ENCODE peak calls at places on chromosomes 6 and 20, in nine cellular contexts. J is esophagus muscularis mucosa, H is ovary, F is IMR-90, P is K562, Q is body of pancreas, Y is H1, B is tibial nerve, X is endothelial cell of umbilical vein. W is an unnamed sample.

GRCh38 chr6:6479706-6480250 is 108.7 kb upstream of the LY86 start:
- DNase-seq in X (no peak), B (no peak), H (no peak), J (peak), Y (no peak), P (no peak), Q (no peak), F (no peak), W (no peak)

GRCh38 chr20:44716309-44717106 is 1.3 kb downstream of the CCN5 start:
- DNase-seq in P (no peak), Y (no peak), H (peak), X (no peak), B (no peak), J (no peak), Q (no peak), F (no peak), W (peak)

GRCh38 chr6:13536796-13537526 is 37.4 kb upstream of the SIRT5 start:
- DNase-seq in H (no peak), P (no peak), J (no peak), Q (no peak), Y (no peak), B (no peak), X (no peak), F (no peak), W (no peak)

GRCh38 chr6:19880066-19880465 is 42.9 kb downstream of the ID4 start:
- DNase-seq in P (no peak), H (no peak), Y (no peak), J (no peak), X (no peak), Q (no peak), B (no peak), F (no peak), W (no peak)

GRCh38 chr6:168215121-168215808 is 104.3 kb downstream of the DACT2 start:
- DNase-seq in Y (no peak), F (no peak), X (no peak), B (no peak), H (no peak), P (no peak), J (no peak), Q (no peak), W (no peak)

GRCh38 chr6:9482030-9482731 is 932.7 kb downstream of the TFAP2A start:
- DNase-seq in B (no peak), X (peak), Y (no peak), H (no peak), J (no peak), F (peak), Q (no peak), P (no peak), W (no peak)

GRCh38 chr6:75611702-75612375 is 10.2 kb downstream of the SENP6 start:
- DNase-seq in P (no peak), H (no peak), X (no peak), F (peak), J (no peak), B (no peak), Y (no peak), Q (no peak), W (no peak)

GRCh38 chr20:46954490-46955038 is 59.9 kb downstream of the EYA2 start:
- DNase-seq in B (peak), F (peak), Q (no peak), P (no peak), J (no peak), H (no peak), X (no peak), Y (no peak), W (no peak)

GRCh38 chr6:81743649-81744048 is 8.8 kb downstream of the TENT5A start:
- DNase-seq in Q (no peak), Y (no peak), P (no peak), F (no peak), H (no peak), X (no peak), J (no peak), B (no peak), W (no peak)

GRCh38 chr6:130852844-130853554 is 25.8 kb downstream of the SMLR1 start:
- DNase-seq in X (no peak), Y (no peak), J (no peak), F (no peak), H (no peak), B (no peak), Q (no peak), P (no peak), W (no peak)

GRCh38 chr6:168050225-168050796 is 28.7 kb downstream of the FRMD1 start:
- DNase-seq in Q (no peak), F (no peak), J (no peak), Y (no peak), H (no peak), P (no peak), X (no peak), B (no peak), W (no peak)

GRCh38 chr20:44442298-44443070 is 33.2 kb upstream of the TTPAL start:
- DNase-seq in F (no peak), Y (no peak), P (no peak), B (no peak), X (no peak), Q (no peak), H (peak), J (no peak), W (peak)

GRCh38 chr6:166747644-166748595 is 120.9 kb upstream of the RPS6KA2 start:
- DNase-seq in H (no peak), X (no peak), F (no peak), P (no peak), J (no peak), Y (no peak), B (no peak), Q (no peak), W (no peak)

GRCh38 chr20:10429443-10429981 is 4.5 kb downstream of the MKKS start:
- DNase-seq in Y (no peak), P (no peak), J (no peak), F (no peak), Q (no peak), B (no peak), X (no peak), H (no peak), W (no peak)

GRCh38 chr20:50281831-50282591 is 91.4 kb downstream of the CEBPB start:
- DNase-seq in J (no peak), B (no peak), F (no peak), Q (no peak), Y (no peak), X (no peak), H (peak), P (peak), W (no peak)

GRCh38 chr20:49631856-49632418 is 64.0 kb upstream of the PTGIS start:
- DNase-seq in X (no peak), H (no peak), Y (no peak), J (no peak), P (no peak), F (no peak), Q (no peak), B (no peak), W (no peak)

GRCh38 chr6:73263570-73263909 is 544 bp upstream of the KHDC1 start:
- DNase-seq in B (no peak), X (no peak), H (no peak), P (peak), Q (no peak), J (no peak), F (no peak), Y (no peak), W (no peak)

DNA sequence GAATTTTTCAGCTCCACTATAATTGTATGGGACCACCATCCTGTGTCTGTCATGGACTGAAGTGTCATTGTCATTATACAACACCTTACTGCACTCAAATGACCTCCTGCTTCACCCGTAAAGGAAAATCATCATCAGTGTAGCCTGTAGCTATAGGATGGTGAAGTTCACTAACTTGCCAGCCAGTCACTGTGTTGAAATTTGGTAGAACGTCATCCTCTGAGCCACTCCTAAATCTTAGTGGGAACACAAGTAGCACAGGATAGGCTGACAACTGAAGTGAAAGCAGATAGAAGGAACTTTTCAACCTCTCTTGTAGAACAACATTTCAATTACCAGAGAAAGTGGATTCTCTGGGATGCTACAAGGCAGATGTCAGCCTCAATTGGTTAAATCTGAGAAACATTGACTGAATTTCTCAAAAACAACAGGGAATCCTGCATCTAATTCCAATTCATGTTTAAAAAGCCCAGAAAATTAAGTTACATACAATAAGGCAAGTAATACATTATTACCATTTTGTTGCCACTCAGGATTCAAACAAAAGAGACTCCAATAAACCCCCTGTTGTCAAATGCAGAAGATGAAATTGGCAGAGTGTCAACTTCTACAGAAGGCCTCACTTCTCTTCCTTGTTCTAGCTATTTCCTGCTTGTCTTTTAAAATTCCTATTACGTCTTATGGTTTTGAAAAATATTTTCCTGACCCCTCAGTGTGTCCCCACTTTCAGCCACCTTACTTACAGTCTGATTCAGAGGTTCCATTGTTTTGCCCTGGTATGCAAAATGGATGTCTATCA is 647.9 kb upstream of the AGPAT4 start:
- DNase-seq in Q (no peak), Y (no peak), H (no peak), J (no peak), P (no peak), X (no peak), B (no peak), F (no peak), W (no peak)
- H3K27ac ChIP-seq in Q (no peak), Y (no peak), H (no peak), J (no peak), P (no peak), X (peak), B (no peak), F (no peak), W (no peak)

DNA sequence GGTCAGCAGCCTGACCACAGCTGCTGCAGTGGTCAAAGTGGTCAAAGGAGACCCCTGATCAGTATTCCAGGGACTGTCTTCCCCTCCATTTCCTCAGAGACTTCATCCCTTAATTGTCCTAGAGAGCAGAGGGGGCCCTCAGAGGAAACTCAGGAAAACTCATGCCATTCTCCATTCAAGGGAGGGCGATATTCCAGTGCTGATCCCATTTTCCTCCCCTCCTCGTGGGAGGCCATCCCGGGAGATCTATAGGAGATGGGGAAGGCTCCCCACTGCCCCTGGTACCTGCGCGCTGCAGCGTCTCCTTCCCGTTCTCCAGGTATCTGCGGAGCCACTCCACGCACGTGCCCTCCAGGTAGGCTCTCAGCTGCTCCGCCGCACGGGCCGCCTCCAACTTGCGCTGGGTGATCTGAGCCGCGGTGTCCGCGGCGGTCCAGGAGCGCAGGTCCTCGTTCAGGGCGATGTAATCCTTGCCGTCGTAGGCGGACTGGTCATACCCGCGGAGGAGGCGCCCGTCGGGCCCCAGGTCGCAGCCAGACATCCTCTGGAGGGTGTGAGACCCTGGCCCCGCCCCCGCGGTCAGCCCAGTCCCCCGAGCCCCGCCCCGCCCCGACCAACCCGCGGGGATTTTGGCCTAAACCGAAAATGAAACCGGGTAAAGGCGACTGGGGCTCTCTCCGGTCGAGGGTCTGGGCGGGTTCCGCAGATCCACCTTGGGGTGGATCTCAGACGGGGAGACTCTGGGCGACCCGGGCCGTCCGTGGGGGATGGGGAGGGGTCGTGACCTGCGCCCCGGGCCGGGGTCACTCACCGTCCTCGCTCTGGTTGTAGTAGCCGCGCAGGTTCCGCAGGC is 878 bp downstream of the HLA-C start:
- DNase-seq in X (peak), B (peak), Y (no peak), J (no peak), P (no peak), F (peak), H (peak), Q (peak), W (peak)
- TF ChIP-seq POLR2A in X (no peak), B (no peak), Y (no peak), J (no peak), P (no peak), F (no peak), H (no peak), Q (no peak), W (no peak)

DNA sequence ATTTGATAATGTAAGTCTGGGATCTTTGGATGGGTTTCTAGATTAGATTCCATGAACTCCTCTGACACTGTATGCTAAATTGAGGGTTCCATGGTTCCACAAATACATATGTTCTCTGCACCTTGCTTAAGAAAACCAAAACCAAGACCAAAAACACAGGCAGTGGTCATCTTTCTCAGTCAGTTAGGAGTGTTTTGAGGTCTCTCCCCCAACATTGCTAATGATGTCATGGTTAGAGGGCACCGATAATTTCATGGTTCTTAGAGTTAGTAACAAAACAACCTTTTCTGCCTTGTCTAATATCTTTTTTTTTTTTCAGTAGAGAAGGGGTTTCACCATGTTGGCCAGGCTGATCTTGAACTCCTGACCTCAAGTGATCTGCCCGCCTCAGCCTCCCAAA is 44.5 kb downstream of the ARID1B start:
- DNase-seq in X (no peak), F (no peak), P (no peak), J (no peak), Q (no peak), B (no peak), Y (no peak), H (no peak), W (no peak)
- H3K27ac ChIP-seq in X (no peak), F (no peak), P (no peak), J (no peak), Q (no peak), B (no peak), Y (no peak), H (no peak), W (no peak)

GRCh38 chr20:38171301-38172010 is 6.4 kb upstream of the TGM2 start:
- DNase-seq in Y (no peak), X (no peak), F (peak), B (no peak), Q (no peak), J (no peak), H (no peak), P (peak), W (no peak)

GRCh38 chr20:38175221-38176030 is 10.4 kb upstream of the TGM2 start:
- DNase-seq in Q (no peak), F (no peak), J (no peak), H (no peak), B (no peak), X (no peak), P (no peak), Y (no peak), W (no peak)

GRCh38 chr20:38170914-38171300 is 5.8 kb upstream of the TGM2 start:
- DNase-seq in Y (no peak), H (no peak), F (no peak), J (no peak), B (no peak), P (no peak), Q (no peak), X (no peak), W (no peak)

GRCh38 chr20:38172344-38172743 is 7.3 kb upstream of the TGM2 start:
- DNase-seq in Q (no peak), F (peak), P (peak), Y (no peak), J (no peak), H (no peak), B (no peak), X (peak), W (no peak)

DNA sequence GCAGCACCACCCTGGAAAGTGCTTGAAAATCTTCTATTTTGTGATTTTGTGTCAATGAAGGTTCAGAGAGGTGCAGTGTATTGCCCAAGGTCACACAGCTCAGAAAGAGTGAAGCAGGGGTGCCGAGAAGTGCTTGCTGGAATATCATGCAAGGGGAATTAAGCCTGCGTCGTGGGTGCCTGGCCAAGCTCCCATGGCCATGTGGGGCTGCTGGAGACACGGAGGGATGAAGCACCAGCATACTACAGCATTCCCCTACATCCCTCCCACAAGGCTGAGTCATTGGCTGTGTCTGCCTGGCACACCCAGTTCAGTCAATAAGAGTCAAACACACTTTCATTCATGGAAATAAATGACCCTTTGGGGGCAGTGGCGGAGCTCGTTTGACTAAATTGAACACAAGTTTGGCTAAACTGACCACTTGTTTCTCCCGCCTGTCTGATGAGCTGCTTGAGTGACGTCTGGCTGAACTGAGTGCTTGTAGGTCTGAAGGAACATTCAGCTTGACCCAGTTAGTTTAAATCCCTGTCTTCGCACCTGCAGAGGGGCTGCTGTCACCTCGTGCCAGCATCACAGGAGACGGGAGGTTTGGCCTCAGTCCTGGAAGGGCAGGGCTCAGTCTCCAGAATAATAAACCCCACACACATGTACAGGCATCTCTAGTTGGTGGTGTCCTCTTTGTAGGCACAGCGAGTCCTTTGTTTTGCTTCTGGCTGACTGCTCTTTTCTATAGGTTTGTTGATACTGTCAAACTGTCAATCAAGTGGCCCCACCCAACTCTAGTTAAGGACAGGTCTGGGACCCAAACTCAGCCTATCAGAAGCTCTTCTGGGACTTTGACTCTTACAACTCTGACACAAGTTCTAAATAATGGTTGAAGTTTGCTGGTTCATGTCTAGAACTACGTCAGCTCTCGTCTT is 8.4 kb upstream of the TGM2 start:
- DNase-seq in Q (no peak), H (no peak), Y (no peak), J (no peak), B (no peak), P (peak), X (peak), F (peak), W (no peak)
- TF ChIP-seq POLR2A in Q (no peak), H (no peak), Y (no peak), J (no peak), B (no peak), P (no peak), X (no peak), F (peak), W (no peak)

DNA sequence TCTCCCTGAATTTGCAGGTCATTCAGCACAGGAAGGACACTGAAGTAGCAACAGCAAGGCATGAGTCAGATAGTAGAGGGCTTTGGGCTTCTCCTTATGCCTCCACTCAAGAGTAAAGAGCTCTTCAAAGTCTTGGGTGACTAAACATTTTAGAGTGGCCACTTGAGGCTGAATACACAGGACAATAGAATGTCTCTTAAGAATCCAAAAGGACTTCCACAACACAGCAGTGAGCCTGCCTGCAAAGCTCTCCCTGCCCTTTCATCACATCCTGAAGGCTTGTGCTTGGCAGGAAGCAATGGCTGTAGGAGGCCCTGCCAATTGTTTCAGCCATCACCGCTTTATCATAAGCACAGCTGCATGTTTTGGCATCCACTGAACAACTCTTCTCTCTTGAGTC is 36.8 kb downstream of the FOXQ1 start:
- DNase-seq in H (no peak), Y (no peak), F (peak), P (no peak), X (no peak), J (no peak), Q (no peak), B (no peak), W (no peak)
- H3K27ac ChIP-seq in H (no peak), Y (peak), F (no peak), P (no peak), X (no peak), J (peak), Q (no peak), B (no peak), W (no peak)